ENCODE peak calls at places on chromosomes 7 and 10, in nine cellular contexts. One of them, this sample, is unnamed.

GRCh38 chr10:121804460-121804859 is 123.4 kb downstream of the ATE1 start:
- DNase-seq in WTC11: no peak
- DNase-seq in GM12878: no peak
- DNase-seq in HCT116: no peak
- DNase-seq in endothelial cell of umbilical vein: no peak
- DNase-seq in SK-N-SH: no peak
- DNase-seq in HepG2: no peak
- DNase-seq in A549: no peak
- DNase-seq in H1: no peak
- DNase-seq in this sample: no peak

GRCh38 chr10:126878594-126878993 is 26.6 kb upstream of the DOCK1 start:
- DNase-seq in WTC11: no peak
- DNase-seq in GM12878: no peak
- DNase-seq in HCT116: no peak
- DNase-seq in endothelial cell of umbilical vein: no peak
- DNase-seq in SK-N-SH: no peak
- DNase-seq in HepG2: no peak
- DNase-seq in A549: no peak
- DNase-seq in H1: no peak
- DNase-seq in this sample: no peak

GRCh38 chr10:61084493-61084892 is 140.5 kb upstream of the RHOBTB1 start:
- DNase-seq in WTC11: no peak
- DNase-seq in GM12878: no peak
- DNase-seq in HCT116: no peak
- DNase-seq in endothelial cell of umbilical vein: no peak
- DNase-seq in SK-N-SH: no peak
- DNase-seq in HepG2: no peak
- DNase-seq in A549: no peak
- DNase-seq in H1: no peak
- DNase-seq in this sample: no peak

GRCh38 chr10:73837072-73837471 is 25.7 kb upstream of the NDST2 start:
- DNase-seq in WTC11: no peak
- DNase-seq in GM12878: no peak
- DNase-seq in HCT116: no peak
- DNase-seq in endothelial cell of umbilical vein: peak
- DNase-seq in SK-N-SH: no peak
- DNase-seq in HepG2: no peak
- DNase-seq in A549: no peak
- DNase-seq in H1: no peak
- DNase-seq in this sample: no peak

GRCh38 chr7:101676956-101677355 is 47.9 kb upstream of the MYL10 start:
- DNase-seq in WTC11: no peak
- DNase-seq in GM12878: no peak
- DNase-seq in HCT116: no peak
- DNase-seq in endothelial cell of umbilical vein: no peak
- DNase-seq in SK-N-SH: no peak
- DNase-seq in HepG2: no peak
- DNase-seq in A549: no peak
- DNase-seq in H1: no peak
- DNase-seq in this sample: peak

GRCh38 chr7:139403601-139404000 is 43.9 kb downstream of the LUC7L2 start:
- DNase-seq in WTC11: no peak
- DNase-seq in GM12878: no peak
- DNase-seq in HCT116: no peak
- DNase-seq in endothelial cell of umbilical vein: no peak
- DNase-seq in SK-N-SH: no peak
- DNase-seq in HepG2: no peak
- DNase-seq in A549: no peak
- DNase-seq in H1: no peak
- DNase-seq in this sample: no peak

GRCh38 chr7:158001621-158002320 is 585.9 kb downstream of the PTPRN2 start:
- DNase-seq in WTC11: no peak
- DNase-seq in GM12878: no peak
- DNase-seq in HCT116: no peak
- DNase-seq in endothelial cell of umbilical vein: no peak
- DNase-seq in SK-N-SH: peak
- DNase-seq in HepG2: no peak
- DNase-seq in A549: no peak
- DNase-seq in H1: no peak
- DNase-seq in this sample: no peak

GRCh38 chr10:77457266-77457665 is 180.3 kb downstream of the KCNMA1 start:
- DNase-seq in WTC11: no peak
- DNase-seq in GM12878: no peak
- DNase-seq in HCT116: no peak
- DNase-seq in endothelial cell of umbilical vein: no peak
- DNase-seq in SK-N-SH: no peak
- DNase-seq in HepG2: no peak
- DNase-seq in A549: no peak
- DNase-seq in H1: no peak
- DNase-seq in this sample: no peak

GRCh38 chr7:142774826-142775225 is 4.1 kb downstream of the PRSS2 start:
- DNase-seq in WTC11: no peak
- DNase-seq in GM12878: no peak
- DNase-seq in HCT116: no peak
- DNase-seq in endothelial cell of umbilical vein: no peak
- DNase-seq in SK-N-SH: no peak
- DNase-seq in HepG2: no peak
- DNase-seq in A549: no peak
- DNase-seq in H1: no peak
- DNase-seq in this sample: no peak

GRCh38 chr10:44961231-44961571 is 1.6 kb downstream of the RASSF4 start:
- DNase-seq in WTC11: no peak
- DNase-seq in GM12878: no peak
- DNase-seq in HCT116: no peak
- DNase-seq in endothelial cell of umbilical vein: no peak
- DNase-seq in SK-N-SH: no peak
- DNase-seq in HepG2: no peak
- DNase-seq in A549: no peak
- DNase-seq in H1: peak
- DNase-seq in this sample: no peak

GRCh38 chr7:142539901-142540300 is 209.4 kb upstream of the PRSS1 start:
- DNase-seq in WTC11: no peak
- DNase-seq in GM12878: no peak
- DNase-seq in HCT116: no peak
- DNase-seq in endothelial cell of umbilical vein: peak
- DNase-seq in SK-N-SH: no peak
- DNase-seq in HepG2: no peak
- DNase-seq in A549: no peak
- DNase-seq in H1: no peak
- DNase-seq in this sample: no peak

GRCh38 chr7:39379416-39379815 is 186.8 kb upstream of the YAE1 start:
- DNase-seq in WTC11: no peak
- DNase-seq in GM12878: no peak
- DNase-seq in HCT116: no peak
- DNase-seq in endothelial cell of umbilical vein: no peak
- DNase-seq in SK-N-SH: no peak
- DNase-seq in HepG2: no peak
- DNase-seq in A549: no peak
- DNase-seq in H1: no peak
- DNase-seq in this sample: no peak

GRCh38 chr7:137572071-137572784 is 228.7 kb upstream of the PTN start:
- DNase-seq in WTC11: no peak
- DNase-seq in GM12878: no peak
- DNase-seq in HCT116: no peak
- DNase-seq in endothelial cell of umbilical vein: no peak
- DNase-seq in SK-N-SH: no peak
- DNase-seq in HepG2: no peak
- DNase-seq in A549: no peak
- DNase-seq in H1: no peak
- DNase-seq in this sample: no peak

GRCh38 chr7:102236592-102237287 is 49.9 kb upstream of the SH2B2 start:
- DNase-seq in WTC11: peak
- DNase-seq in GM12878: no peak
- DNase-seq in HCT116: peak
- DNase-seq in endothelial cell of umbilical vein: peak
- DNase-seq in SK-N-SH: peak
- DNase-seq in HepG2: peak
- DNase-seq in A549: peak
- DNase-seq in H1: peak
- DNase-seq in this sample: peak

GRCh38 chr7:74164985-74165456 is 9.1 kb upstream of the EIF4H start:
- DNase-seq in WTC11: peak
- DNase-seq in GM12878: no peak
- DNase-seq in HCT116: no peak
- DNase-seq in endothelial cell of umbilical vein: peak
- DNase-seq in SK-N-SH: no peak
- DNase-seq in HepG2: no peak
- DNase-seq in A549: no peak
- DNase-seq in H1: peak
- DNase-seq in this sample: peak

DNA sequence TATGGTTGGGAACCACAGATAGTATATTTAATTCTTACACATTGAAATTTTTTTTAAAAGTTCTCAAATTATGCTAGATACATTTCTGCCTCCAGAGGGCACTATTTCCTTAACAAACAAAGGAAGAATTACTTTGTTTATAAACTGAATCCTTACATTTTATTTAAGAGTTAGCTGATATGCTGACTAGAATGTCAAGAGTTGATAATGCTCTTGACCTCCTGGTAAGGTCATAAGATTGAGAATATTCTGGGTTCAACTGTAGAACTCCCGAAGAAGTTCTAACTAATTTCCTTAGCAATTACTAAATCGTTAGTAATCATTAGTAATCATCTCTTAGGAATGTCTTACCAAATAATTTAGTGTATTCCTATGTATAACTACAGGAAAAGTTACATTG is 95.3 kb upstream of the CYP26C1 start:
- DNase-seq in WTC11: no peak
- DNase-seq in GM12878: no peak
- DNase-seq in HCT116: peak
- DNase-seq in endothelial cell of umbilical vein: peak
- DNase-seq in SK-N-SH: peak
- DNase-seq in HepG2: peak
- DNase-seq in A549: peak
- DNase-seq in H1: no peak
- DNase-seq in this sample: peak
- TF ChIP-seq CTCF in WTC11: peak
- TF ChIP-seq CTCF in GM12878: peak
- TF ChIP-seq CTCF in HCT116: peak
- TF ChIP-seq CTCF in endothelial cell of umbilical vein: peak
- TF ChIP-seq CTCF in SK-N-SH: peak
- TF ChIP-seq CTCF in HepG2: peak
- TF ChIP-seq CTCF in A549: peak
- TF ChIP-seq CTCF in H1: peak
- TF ChIP-seq CTCF in this sample: peak

GRCh38 chr7:77731716-77732115 is 35.5 kb downstream of the RSBN1L start:
- DNase-seq in WTC11: no peak
- DNase-seq in GM12878: no peak
- DNase-seq in HCT116: no peak
- DNase-seq in endothelial cell of umbilical vein: no peak
- DNase-seq in SK-N-SH: no peak
- DNase-seq in HepG2: no peak
- DNase-seq in A549: no peak
- DNase-seq in H1: no peak
- DNase-seq in this sample: no peak

GRCh38 chr7:77729574-77730348 is 33.5 kb downstream of the RSBN1L start:
- DNase-seq in WTC11: no peak
- DNase-seq in GM12878: no peak
- DNase-seq in HCT116: no peak
- DNase-seq in endothelial cell of umbilical vein: no peak
- DNase-seq in SK-N-SH: no peak
- DNase-seq in HepG2: no peak
- DNase-seq in A549: no peak
- DNase-seq in H1: no peak
- DNase-seq in this sample: no peak

GRCh38 chr7:77727527-77727926 is 31.3 kb downstream of the RSBN1L start:
- DNase-seq in WTC11: no peak
- DNase-seq in GM12878: no peak
- DNase-seq in HCT116: no peak
- DNase-seq in endothelial cell of umbilical vein: no peak
- DNase-seq in SK-N-SH: no peak
- DNase-seq in HepG2: no peak
- DNase-seq in A549: no peak
- DNase-seq in H1: no peak
- DNase-seq in this sample: no peak

GRCh38 chr7:77727936-77728701 is 31.9 kb downstream of the RSBN1L start:
- DNase-seq in WTC11: no peak
- DNase-seq in GM12878: no peak
- DNase-seq in HCT116: no peak
- DNase-seq in endothelial cell of umbilical vein: peak
- DNase-seq in SK-N-SH: peak
- DNase-seq in HepG2: peak
- DNase-seq in A549: no peak
- DNase-seq in H1: no peak
- DNase-seq in this sample: no peak
- TF ChIP-seq MAX in WTC11: no peak
- TF ChIP-seq MAX in GM12878: no peak
- TF ChIP-seq MAX in HCT116: no peak
- TF ChIP-seq MAX in endothelial cell of umbilical vein: no peak
- TF ChIP-seq MAX in SK-N-SH: no peak
- TF ChIP-seq MAX in HepG2: no peak
- TF ChIP-seq MAX in A549: no peak
- TF ChIP-seq MAX in H1: no peak
- TF ChIP-seq MAX in this sample: no peak

DNA sequence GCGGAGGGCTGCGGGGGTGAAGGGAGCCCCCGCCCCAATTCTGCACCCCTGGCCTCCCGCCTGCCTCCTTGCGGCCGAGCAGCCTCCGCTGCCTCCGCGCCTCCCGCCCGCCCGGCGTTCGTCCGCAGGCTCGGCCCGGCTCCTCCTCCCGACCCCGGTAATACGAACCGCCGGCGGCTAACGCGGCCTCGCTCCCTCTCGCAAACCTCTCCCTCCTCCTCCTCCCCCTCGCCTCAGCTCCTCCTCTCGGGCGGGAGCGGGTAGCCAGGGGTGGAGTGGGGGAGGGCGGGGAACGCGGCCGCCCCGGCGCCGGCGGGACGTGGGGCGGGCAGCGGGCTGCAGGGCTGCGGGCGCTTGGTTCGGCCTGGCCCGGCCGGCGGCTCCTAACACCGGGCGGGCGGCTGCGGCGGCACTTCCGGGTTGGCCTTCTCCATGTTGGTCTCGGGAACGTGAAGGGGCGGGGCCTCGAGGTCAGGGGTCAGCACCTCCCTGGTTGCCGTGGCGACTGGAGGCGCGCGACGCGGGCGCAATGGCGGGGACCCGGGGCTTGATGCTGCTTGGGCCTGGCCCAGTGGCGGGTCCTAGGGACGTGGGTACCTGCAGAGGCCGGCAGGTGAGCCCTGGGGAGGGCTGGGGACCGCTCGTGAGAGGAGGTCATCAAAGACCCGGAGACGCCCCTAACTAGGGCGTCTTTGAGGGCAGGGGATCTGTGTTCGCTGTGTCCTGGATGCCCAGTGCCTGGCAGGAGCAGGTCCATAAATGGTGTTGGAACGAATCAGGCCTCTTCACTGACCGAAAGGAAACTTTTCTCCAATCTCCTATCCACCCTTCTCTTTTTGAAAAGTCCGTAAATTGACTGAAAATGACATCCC is at the start of gene RAB11FIP2:
- DNase-seq in WTC11: peak
- DNase-seq in GM12878: peak
- DNase-seq in HCT116: peak
- DNase-seq in endothelial cell of umbilical vein: peak
- DNase-seq in SK-N-SH: peak
- DNase-seq in HepG2: peak
- DNase-seq in A549: peak
- DNase-seq in H1: peak
- DNase-seq in this sample: peak
- TF ChIP-seq CTCF in WTC11: no peak
- TF ChIP-seq CTCF in GM12878: no peak
- TF ChIP-seq CTCF in HCT116: peak
- TF ChIP-seq CTCF in endothelial cell of umbilical vein: peak
- TF ChIP-seq CTCF in SK-N-SH: peak
- TF ChIP-seq CTCF in HepG2: peak
- TF ChIP-seq CTCF in A549: no peak
- TF ChIP-seq CTCF in H1: no peak
- TF ChIP-seq CTCF in this sample: peak

GRCh38 chr7:81331061-81332018 is 412.5 kb upstream of the SEMA3C start:
- DNase-seq in WTC11: no peak
- DNase-seq in GM12878: no peak
- DNase-seq in HCT116: no peak
- DNase-seq in endothelial cell of umbilical vein: peak
- DNase-seq in SK-N-SH: peak
- DNase-seq in HepG2: no peak
- DNase-seq in A549: no peak
- DNase-seq in H1: no peak
- DNase-seq in this sample: no peak
- TF ChIP-seq MAX in WTC11: no peak
- TF ChIP-seq MAX in GM12878: no peak
- TF ChIP-seq MAX in HCT116: no peak
- TF ChIP-seq MAX in endothelial cell of umbilical vein: no peak
- TF ChIP-seq MAX in SK-N-SH: no peak
- TF ChIP-seq MAX in HepG2: no peak
- TF ChIP-seq MAX in A549: no peak
- TF ChIP-seq MAX in H1: no peak
- TF ChIP-seq MAX in this sample: no peak

This sample was measured in NB4.